ENCODE peak calls at places on chromosome 2, in seven cellular contexts. D is psoas muscle; V is GM23338; N is gastrocnemius medialis; O is body of pancreas; S is PC-9; L is naive thymus-derived CD4-positive, alpha-beta T cell. B is an unnamed sample.

GRCh38 chr2:205170399-205170798 is 511.9 kb upstream of the NRP2 start:
- DNase-seq in D (no peak), O (no peak), S (no peak), N (no peak), L (no peak), V (peak; percentile 18), B (no peak)

GRCh38 chr2:73063909-73064875 is 7.3 kb downstream of the SFXN5 start:
- DNase-seq in L (no peak), D (no peak), S (peak; percentile 66), O (no peak), N (no peak), V (peak; percentile 55), B (no peak)

GRCh38 chr2:43220982-43221659 is 5.3 kb downstream of the ZFP36L2 start:
- DNase-seq in S (no peak), N (no peak), L (peak; percentile 56), V (peak; percentile 76), O (peak; percentile 49), D (peak; percentile 75), B (peak; percentile 76)

GRCh38 chr2:177169810-177170514 is 42.6 kb upstream of the HNRNPA3 start:
- DNase-seq in L (no peak), N (no peak), O (no peak), S (peak; percentile 68), V (no peak), D (no peak), B (peak; percentile 80)

GRCh38 chr2:226802573-226802972 is 3.0 kb upstream of the IRS1 start:
- DNase-seq in N (no peak), S (peak; percentile 67), O (no peak), V (peak; percentile 79), L (peak; percentile 67), D (no peak), B (no peak)

GRCh38 chr2:118814368-118814767 is 33.1 kb downstream of the EN1 start:
- DNase-seq in D (no peak), S (no peak), L (no peak), O (no peak), V (no peak), N (no peak), B (no peak)

GRCh38 chr2:120986898-120987650 is 251.4 kb downstream of the GLI2 start:
- DNase-seq in N (no peak), O (no peak), D (no peak), S (no peak), L (no peak), V (no peak), B (no peak)

GRCh38 chr2:42042956-42043355 is 4.9 kb upstream of the PKDCC start:
- DNase-seq in O (no peak), N (no peak), D (no peak), V (no peak), S (no peak), L (no peak), B (no peak)

GRCh38 chr2:162435676-162436075 is 91.7 kb downstream of the GCA start:
- DNase-seq in S (no peak), L (no peak), O (no peak), D (no peak), V (no peak), N (no peak), B (no peak)

GRCh38 chr2:206442854-206443734 is at the start of gene ADAM23:
- DNase-seq in S (no peak), D (peak; percentile 54), O (no peak), V (peak; percentile 84), N (no peak), L (peak; percentile 31), B (no peak)

GRCh38 chr2:227545990-227546389 is 52.7 kb upstream of the SCYGR2 start:
- DNase-seq in O (no peak), D (no peak), S (no peak), V (peak; percentile 33), N (no peak), L (no peak), B (no peak)

GRCh38 chr2:18824317-18824716 is 234.9 kb upstream of the NT5C1B start:
- DNase-seq in L (no peak), D (no peak), S (peak; percentile 96), O (no peak), N (no peak), V (peak; percentile 23), B (no peak)

GRCh38 chr2:129092871-129093385 is 774.3 kb upstream of the HS6ST1 start:
- DNase-seq in V (no peak), N (no peak), L (no peak), D (no peak), O (no peak), S (no peak), B (no peak)

GRCh38 chr2:232420463-232421188 is 14.0 kb downstream of the ALPG start:
- DNase-seq in V (peak; percentile 77), D (no peak), L (peak; percentile 23), N (no peak), O (peak; percentile 44), S (peak; percentile 52), B (peak; percentile 68)

GRCh38 chr2:172207916-172208315 is 105.2 kb upstream of the DLX2 start:
- DNase-seq in L (no peak), V (no peak), N (no peak), O (no peak), S (no peak), D (no peak), B (no peak)

GRCh38 chr2:241198381-241199282 is 10.2 kb downstream of the ANO7 start:
- DNase-seq in L (no peak), O (no peak), S (no peak), V (no peak), D (peak; percentile 4), N (no peak), B (no peak)

GRCh38 chr2:221104391-221104811 is 467.7 kb downstream of the EPHA4 start:
- DNase-seq in L (no peak), N (peak; percentile 17), S (no peak), D (peak; percentile 74), O (no peak), V (peak; percentile 41), B (peak; percentile 67)

GRCh38 chr2:241901500-241902351 is 32.2 kb downstream of the RTP5 start:
- DNase-seq in S (peak; percentile 21), V (peak; percentile 77), N (no peak), L (no peak), O (peak; percentile 65), D (no peak), B (peak; percentile 66)

GRCh38 chr2:27305516-27305915 is 2.7 kb downstream of the UCN start:
- DNase-seq in S (no peak), D (no peak), L (no peak), V (no peak), N (no peak), O (no peak), B (no peak)

GRCh38 chr2:15363734-15364133 is 197.4 kb downstream of the NBAS start:
- DNase-seq in V (no peak), O (no peak), L (no peak), N (no peak), D (no peak), S (no peak), B (no peak)

GRCh38 chr2:2799151-2799697 is 468.1 kb upstream of the MYT1L start:
- DNase-seq in S (no peak), D (no peak), V (no peak), L (no peak), O (no peak), N (no peak), B (no peak)

GRCh38 chr2:53252115-53252514 is 515.5 kb upstream of the CHAC2 start:
- DNase-seq in N (no peak), V (peak; percentile 24), L (no peak), O (no peak), D (no peak), S (peak; percentile 58), B (no peak)

GRCh38 chr2:136206613-136207012 is 88.7 kb upstream of the CXCR4 start:
- DNase-seq in N (no peak), D (no peak), S (no peak), L (no peak), V (no peak), O (no peak), B (no peak)

GRCh38 chr2:128319773-128320608 is 1.3 kb upstream of the HS6ST1 start:
- DNase-seq in N (no peak), D (no peak), O (peak; percentile 16), V (no peak), S (no peak), L (no peak), B (peak; percentile 61)

GRCh38 chr2:108623616-108624015 is 89.3 kb downstream of the LIMS1 start:
- DNase-seq in S (no peak), V (no peak), O (no peak), L (no peak), D (no peak), N (no peak), B (no peak)
- H3K4me1 ChIP-seq in S (peaks cover 26% of the 10 kb centered on the region), V (peaks cover 36% of the 10 kb centered on the region), O (peaks cover 18% of the 10 kb centered on the region), L (peaks cover 47% of the 10 kb centered on the region), D (peaks cover 24% of the 10 kb centered on the region), N (peaks cover 29% of the 10 kb centered on the region), B (peaks cover 87% of the 10 kb centered on the region)

GRCh38 chr2:180829261-180829660 is 151.1 kb upstream of the UBE2E3 start:
- DNase-seq in L (no peak), V (no peak), N (no peak), D (no peak), S (no peak), O (no peak), B (no peak)
- H3K27ac ChIP-seq in L (no peak overlapping the region), V (no peak overlapping the region), N (no peak overlapping the region), D (no peak overlapping the region), S (no peak overlapping the region), O (no peak overlapping the region), B (no peak overlapping the region)

DNA sequence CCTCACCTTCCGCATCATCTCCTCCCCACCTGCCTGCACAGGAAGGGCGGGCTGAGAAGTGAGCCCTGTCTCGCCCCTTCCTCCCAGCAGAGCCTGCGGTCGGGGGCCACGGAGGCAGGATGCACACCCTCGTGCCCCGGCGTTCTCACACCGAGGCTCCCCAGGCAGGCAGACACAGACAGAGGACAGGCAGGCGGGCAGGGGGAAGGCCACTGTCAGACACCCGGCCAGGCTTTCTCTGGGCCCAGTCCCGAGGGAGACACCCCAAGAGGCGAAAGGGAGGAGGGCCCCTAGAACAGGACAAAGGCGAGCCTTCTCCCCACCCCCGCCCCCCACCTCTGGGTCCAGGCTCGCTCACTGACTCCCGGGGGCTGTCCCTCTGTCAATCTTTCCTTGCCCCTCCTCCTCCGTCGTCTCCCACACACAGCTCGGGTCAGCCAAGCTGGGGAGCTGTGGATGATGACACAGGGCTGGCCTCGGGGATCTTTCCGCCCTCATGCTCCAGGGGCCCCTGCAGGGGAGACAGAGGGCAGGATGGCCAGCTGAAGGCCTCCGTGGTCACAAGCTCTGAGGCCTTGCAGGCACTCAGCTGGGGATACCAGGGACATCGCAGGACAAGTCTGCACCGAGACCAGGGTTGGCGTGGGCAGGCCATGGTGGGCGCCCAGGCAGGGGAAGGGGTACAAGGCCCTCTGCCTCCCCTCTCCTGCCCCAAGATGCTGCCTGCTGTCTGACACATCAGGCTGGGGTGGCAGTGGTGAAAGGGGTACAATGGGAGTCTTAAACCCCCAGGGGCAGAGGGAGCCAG is 24.9 kb downstream of the BIN1 start:
- DNase-seq in L (peak; percentile 83), D (peak; percentile 77), O (no peak), V (peak; percentile 44), S (no peak), N (no peak), B (no peak)
- H3K4me3 ChIP-seq in L (peak overlapping the region; percentile 99), D (peak overlapping the region; percentile 54), O (no peak overlapping the region), V (no peak overlapping the region), S (no peak overlapping the region), N (peak overlapping the region; percentile 47), B (peak overlapping the region; percentile 31)

DNA sequence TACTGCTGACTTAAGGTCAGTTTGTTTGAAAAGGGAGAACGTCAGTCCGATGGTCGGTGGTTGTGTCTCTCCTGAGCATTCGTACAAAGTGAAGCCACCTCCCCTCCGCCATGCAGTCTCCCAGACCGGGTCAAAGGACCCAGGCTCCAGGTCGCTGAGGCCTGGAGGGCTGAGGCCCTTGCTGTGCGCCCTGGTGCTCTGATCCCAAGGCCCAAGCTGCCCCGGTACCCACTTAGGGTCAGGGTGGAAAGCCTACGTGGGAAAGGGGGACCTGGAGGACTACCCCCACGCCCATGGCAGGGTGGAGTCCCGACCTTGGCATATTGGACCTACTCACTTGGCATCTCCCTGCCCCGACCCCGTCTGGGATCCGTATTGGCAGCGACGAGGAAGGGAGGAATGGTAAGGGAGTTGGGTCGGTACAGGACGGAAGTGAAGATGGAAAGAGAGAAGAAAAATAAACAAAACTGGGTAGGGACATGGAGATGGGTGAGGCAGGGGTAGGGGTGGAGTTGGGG is 8.0 kb upstream of the SIX3 start:
- DNase-seq in D (no peak), V (no peak), L (no peak), O (no peak), S (no peak), N (no peak), B (no peak)
- H3K4me1 ChIP-seq in D (peaks cover 17% of the 10 kb centered on the region), V (peaks cover 68% of the 10 kb centered on the region), L (no peaks in the 10 kb centered on the region), O (peaks cover 48% of the 10 kb centered on the region), S (peaks cover 11% of the 10 kb centered on the region), N (peaks cover 25% of the 10 kb centered on the region), B (peaks cover 17% of the 10 kb centered on the region)

B was measured in upper lobe of right lung.